ENCODE peak calls at places on chromosomes 12 and 14, in nine cellular contexts. U, P, R, K, J, A, X, W and B are unnamed samples.

GRCh38 chr14:95507174-95507573 is 9.3 kb downstream of the SYNE3 start:
- DNase-seq in U (peak; percentile 94), P (peak; percentile 96), R (peak; percentile 93), K (peak; percentile 97), J (peak; percentile 95), A (peak; percentile 95), X (peak; percentile 90), W (peak; percentile 81), B (no peak)

GRCh38 chr14:98252819-98253218 is 1019.2 kb downstream of the BCL11B start:
- DNase-seq in U (no peak), P (no peak), R (no peak), K (no peak), J (no peak), A (no peak), X (no peak), W (no peak), B (no peak)

GRCh38 chr14:99564256-99564902 is 39.6 kb downstream of the CCDC85C start:
- DNase-seq in U (peak; percentile 81), P (peak; percentile 91), R (no peak), K (peak; percentile 89), J (peak; percentile 72), A (peak; percentile 94), X (peak; percentile 78), W (peak; percentile 65), B (no peak)

GRCh38 chr14:75578099-75578785 is at the start of gene FLVCR2:
- DNase-seq in U (peak; percentile 49), P (peak; percentile 75), R (peak; percentile 27), K (peak; percentile 89), J (peak; percentile 30), A (peak; percentile 87), X (peak; percentile 91), W (no peak), B (peak; percentile 60)

GRCh38 chr12:114163766-114164165 is 197.6 kb upstream of the RBM19 start:
- DNase-seq in U (peak; percentile 93), P (peak; percentile 72), R (peak; percentile 50), K (peak; percentile 51), J (peak; percentile 16), A (peak; percentile 42), X (no peak), W (peak; percentile 54), B (no peak)

GRCh38 chr14:30883508-30884294 is 9.3 kb downstream of the COCH start:
- DNase-seq in U (peak; percentile 58), P (no peak), R (no peak), K (no peak), J (no peak), A (no peak), X (no peak), W (peak; percentile 8), B (no peak)

GRCh38 chr12:74111688-74112360 is 425.8 kb upstream of the ATXN7L3B start:
- DNase-seq in U (no peak), P (peak; percentile 4), R (peak; percentile 85), K (no peak), J (no peak), A (no peak), X (no peak), W (no peak), B (peak; percentile 41)

GRCh38 chr12:46942579-46942978 is 116.8 kb upstream of the SLC38A4 start:
- DNase-seq in U (peak; percentile 79), P (peak; percentile 11), R (peak; percentile 89), K (no peak), J (peak; percentile 74), A (no peak), X (no peak), W (no peak), B (no peak)

GRCh38 chr14:103995876-103996275 is 53.5 kb upstream of the RD3L start:
- DNase-seq in U (no peak), P (no peak), R (no peak), K (no peak), J (no peak), A (no peak), X (no peak), W (no peak), B (no peak)

GRCh38 chr12:128543971-128544370 is 277.0 kb downstream of the TMEM132C start:
- DNase-seq in U (no peak), P (no peak), R (no peak), K (no peak), J (no peak), A (no peak), X (no peak), W (no peak), B (no peak)

GRCh38 chr12:4353785-4354208 is 25.7 kb downstream of the FGF23 start:
- DNase-seq in U (no peak), P (peak; percentile 18), R (peak; percentile 20), K (peak; percentile 3), J (no peak), A (peak; percentile 4), X (no peak), W (no peak), B (peak; percentile 12)

GRCh38 chr12:1357171-1357570 is 237.2 kb downstream of the FBXL14 start:
- DNase-seq in U (peak; percentile 60), P (peak; percentile 40), R (no peak), K (peak; percentile 15), J (peak; percentile 70), A (peak; percentile 14), X (no peak), W (no peak), B (no peak)

GRCh38 chr14:54562334-54562733 is 4.6 kb upstream of the SAMD4A start:
- DNase-seq in U (peak; percentile 57), P (no peak), R (no peak), K (no peak), J (peak; percentile 72), A (no peak), X (no peak), W (no peak), B (no peak)

GRCh38 chr12:19482551-19483109 is 43.3 kb downstream of the AEBP2 start:
- DNase-seq in U (no peak), P (peak; percentile 35), R (peak; percentile 44), K (peak; percentile 56), J (no peak), A (peak; percentile 52), X (no peak), W (no peak), B (peak; percentile 93)

GRCh38 chr12:21769311-21769710 is 5.2 kb downstream of the KCNJ8 start:
- DNase-seq in U (peak; percentile 13), P (no peak), R (no peak), K (no peak), J (no peak), A (no peak), X (no peak), W (no peak), B (no peak)

DNA sequence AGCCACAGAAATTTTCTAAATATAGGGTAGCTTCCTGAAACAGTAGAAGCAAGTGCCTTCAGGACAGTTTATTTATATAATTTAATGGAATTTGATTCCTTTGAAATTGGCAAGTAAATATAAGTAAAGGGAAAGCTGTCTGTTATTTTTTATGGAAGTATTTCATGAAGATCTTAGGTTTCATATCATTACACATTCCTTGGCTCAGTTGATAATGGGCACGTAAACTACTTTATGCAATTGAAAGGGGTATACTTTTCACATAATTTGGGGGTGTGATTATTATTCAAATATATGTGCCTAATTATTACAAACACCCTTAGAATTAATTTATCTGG is 71.1 kb upstream of the RAP1B start:
- DNase-seq in U (no peak), P (no peak), R (no peak), K (no peak), J (no peak), A (no peak), X (no peak), W (no peak), B (no peak)
- H3K4me3 ChIP-seq in U (no peak overlapping the region), P (no peak overlapping the region), R (no peak overlapping the region), K (no peak overlapping the region), J (no peak overlapping the region), A (no peak overlapping the region), X (peak overlapping the region; percentile 35), W (no peak overlapping the region), B (no peak overlapping the region)

DNA sequence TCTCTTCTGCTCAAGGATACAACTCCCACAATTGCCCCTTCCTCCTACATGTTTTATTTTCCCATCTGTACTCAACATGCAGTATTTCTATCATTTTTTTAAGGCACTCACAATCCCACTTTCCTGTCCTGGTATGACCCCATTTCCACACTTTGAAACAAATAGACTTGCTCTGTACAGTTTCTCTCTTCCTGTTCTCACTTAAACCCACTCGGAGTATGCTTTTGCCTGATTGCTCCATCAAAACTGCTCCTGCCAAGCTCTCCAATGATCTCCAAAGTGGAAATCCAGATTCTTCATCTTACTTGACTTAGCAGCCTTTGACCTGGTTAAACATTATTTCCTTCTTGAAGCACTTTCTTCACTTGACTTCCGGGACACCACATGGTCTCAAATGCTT is 384.5 kb downstream of the SEC23A start:
- DNase-seq in U (no peak), P (no peak), R (no peak), K (no peak), J (no peak), A (no peak), X (no peak), W (no peak), B (no peak)
- TF ChIP-seq CTCF in U (no peak), P (no peak), R (no peak), K (no peak), J (no peak), A (no peak), X (no peak), W (no peak), B (no peak)

GRCh38 chr12:14953752-14954151 is 7.6 kb downstream of the ARHGDIB start:
- DNase-seq in U (no peak), P (no peak), R (no peak), K (no peak), J (no peak), A (no peak), X (no peak), W (no peak), B (no peak)
- H3K4me3 ChIP-seq in U (no peak overlapping the region), P (no peak overlapping the region), R (no peak overlapping the region), K (no peak overlapping the region), J (no peak overlapping the region), A (no peak overlapping the region), X (no peak overlapping the region), W (no peak overlapping the region), B (peak overlapping the region; percentile 38)

GRCh38 chr12:64798165-64798564 is 26.3 kb upstream of the TBC1D30 start:
- DNase-seq in U (no peak), P (no peak), R (no peak), K (no peak), J (no peak), A (no peak), X (no peak), W (no peak), B (no peak)

GRCh38 chr12:64797156-64797555 is 27.3 kb upstream of the TBC1D30 start:
- DNase-seq in U (no peak), P (no peak), R (peak; percentile 60), K (no peak), J (no peak), A (no peak), X (no peak), W (no peak), B (no peak)

GRCh38 chr12:64800640-64801039 is 23.8 kb upstream of the TBC1D30 start:
- DNase-seq in U (no peak), P (no peak), R (no peak), K (no peak), J (no peak), A (no peak), X (no peak), W (no peak), B (peak; percentile 62)

GRCh38 chr12:64806173-64806572 is 18.3 kb upstream of the TBC1D30 start:
- DNase-seq in U (no peak), P (no peak), R (no peak), K (no peak), J (no peak), A (no peak), X (no peak), W (no peak), B (no peak)

DNA sequence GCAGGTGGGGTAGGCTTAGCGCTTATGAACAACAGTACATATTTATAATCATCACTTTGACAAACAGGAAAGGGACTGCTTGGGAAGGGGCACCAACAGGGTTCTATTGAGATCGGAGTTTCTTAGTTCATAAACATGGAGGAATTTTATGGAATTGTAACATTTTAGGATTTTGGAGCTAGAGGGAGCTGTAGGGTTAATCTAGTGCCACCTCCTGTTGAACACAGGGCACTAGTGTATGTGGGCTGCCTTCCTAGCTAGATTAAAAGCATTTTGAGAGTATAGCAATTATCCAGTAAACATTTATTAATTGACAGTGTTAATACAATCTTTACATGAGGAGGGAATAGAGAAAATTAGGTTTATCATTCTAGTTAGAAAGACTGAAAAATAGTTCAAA is 23.1 kb upstream of the TBC1D30 start:
- DNase-seq in U (no peak), P (no peak), R (no peak), K (no peak), J (no peak), A (no peak), X (no peak), W (no peak), B (no peak)
- TF ChIP-seq CTCF in U (peak; percentile 39), P (peak; percentile 37), R (peak; percentile 42), K (peak; percentile 29), J (no peak), A (peak; percentile 20), X (no peak), W (peak; percentile 31), B (peak; percentile 0)